ENCODE peak calls at places on chromosome 11, in nine cellular contexts. K, S, L, J, H, N, T, D and Q are unnamed samples.

GRCh38 chr11:111829185-111829968 is 42.0 kb downstream of the ALG9 start:
- DNase-seq in K (no peak), S (no peak), L (no peak), J (no peak), H (no peak), N (no peak), T (peak; percentile 43), D (no peak), Q (no peak)

GRCh38 chr11:76148941-76149613 is 57.2 kb downstream of the WNT11 start:
- DNase-seq in K (no peak), S (no peak), L (no peak), J (no peak), H (no peak), N (no peak), T (no peak), D (no peak), Q (no peak)

GRCh38 chr11:1113405-1114201 is 38.9 kb downstream of the MUC2 start:
- DNase-seq in K (no peak), S (no peak), L (no peak), J (no peak), H (no peak), N (no peak), T (no peak), D (peak; percentile 6), Q (peak; percentile 8)

GRCh38 chr11:62514151-62514550 is 32.5 kb downstream of the AHNAK start:
- DNase-seq in K (no peak), S (no peak), L (no peak), J (no peak), H (no peak), N (no peak), T (no peak), D (no peak), Q (no peak)

GRCh38 chr11:46524201-46524600 is 69.6 kb downstream of the AMBRA1 start:
- DNase-seq in K (no peak), S (no peak), L (no peak), J (no peak), H (no peak), N (no peak), T (no peak), D (no peak), Q (no peak)

GRCh38 chr11:112801286-112802088 is 159.7 kb upstream of the NCAM1 start:
- DNase-seq in K (no peak), S (no peak), L (peak; percentile 43), J (no peak), H (no peak), N (no peak), T (no peak), D (no peak), Q (no peak)

GRCh38 chr11:47918882-47919495 is 61.4 kb upstream of the PTPRJ start:
- DNase-seq in K (no peak), S (peak; percentile 60), L (no peak), J (no peak), H (no peak), N (no peak), T (no peak), D (no peak), Q (no peak)

GRCh38 chr11:64400096-64400495 is 41.1 kb downstream of the RPS6KA4 start:
- DNase-seq in K (no peak), S (no peak), L (no peak), J (no peak), H (no peak), N (peak; percentile 18), T (no peak), D (no peak), Q (peak; percentile 26)

GRCh38 chr11:55967914-55968313 is 1.8 kb downstream of the OR10AG1 start:
- DNase-seq in K (no peak), S (no peak), L (no peak), J (no peak), H (no peak), N (no peak), T (no peak), D (no peak), Q (no peak)

DNA sequence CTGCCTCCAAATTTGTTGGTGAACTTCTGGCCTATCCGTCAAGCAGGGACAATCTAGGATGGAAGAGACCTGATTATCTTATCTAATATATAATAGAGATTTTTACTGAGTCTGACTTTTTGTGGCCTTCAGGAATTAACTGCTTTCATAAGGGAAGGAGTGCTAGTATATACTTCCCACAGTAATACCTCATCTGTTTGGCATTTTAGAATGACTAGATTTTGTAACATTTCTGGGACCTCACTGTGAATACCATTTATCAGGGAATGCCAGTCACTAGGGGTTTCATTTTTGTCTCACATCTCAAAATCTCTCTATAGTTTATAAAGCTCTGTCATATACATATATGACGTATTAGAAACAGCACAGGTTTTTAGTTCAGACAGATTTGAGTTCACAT is 114.3 kb downstream of the INSC start:
- DNase-seq in K (no peak), S (peak; percentile 16), L (no peak), J (no peak), H (no peak), N (no peak), T (no peak), D (no peak), Q (no peak)
- H3K27ac ChIP-seq in K (no peak overlapping the region), S (no peak overlapping the region), L (no peak overlapping the region), J (no peak overlapping the region), H (no peak overlapping the region), N (no peak overlapping the region), T (no peak overlapping the region), D (no peak overlapping the region), Q (no peak overlapping the region)

GRCh38 chr11:126628450-126628789 is 272.9 kb downstream of the ST3GAL4 start:
- DNase-seq in K (no peak), S (no peak), L (no peak), J (no peak), H (no peak), N (no peak), T (peak; percentile 52), D (no peak), Q (no peak)

GRCh38 chr11:126627376-126627775 is 271.9 kb downstream of the ST3GAL4 start:
- DNase-seq in K (no peak), S (no peak), L (no peak), J (no peak), H (no peak), N (no peak), T (no peak), D (no peak), Q (no peak)

GRCh38 chr11:126630893-126631292 is 275.4 kb downstream of the ST3GAL4 start:
- DNase-seq in K (no peak), S (no peak), L (no peak), J (no peak), H (no peak), N (no peak), T (peak; percentile 59), D (no peak), Q (no peak)

GRCh38 chr11:126630488-126630887 is 275.0 kb downstream of the ST3GAL4 start:
- DNase-seq in K (no peak), S (no peak), L (no peak), J (no peak), H (no peak), N (no peak), T (no peak), D (no peak), Q (no peak)

DNA sequence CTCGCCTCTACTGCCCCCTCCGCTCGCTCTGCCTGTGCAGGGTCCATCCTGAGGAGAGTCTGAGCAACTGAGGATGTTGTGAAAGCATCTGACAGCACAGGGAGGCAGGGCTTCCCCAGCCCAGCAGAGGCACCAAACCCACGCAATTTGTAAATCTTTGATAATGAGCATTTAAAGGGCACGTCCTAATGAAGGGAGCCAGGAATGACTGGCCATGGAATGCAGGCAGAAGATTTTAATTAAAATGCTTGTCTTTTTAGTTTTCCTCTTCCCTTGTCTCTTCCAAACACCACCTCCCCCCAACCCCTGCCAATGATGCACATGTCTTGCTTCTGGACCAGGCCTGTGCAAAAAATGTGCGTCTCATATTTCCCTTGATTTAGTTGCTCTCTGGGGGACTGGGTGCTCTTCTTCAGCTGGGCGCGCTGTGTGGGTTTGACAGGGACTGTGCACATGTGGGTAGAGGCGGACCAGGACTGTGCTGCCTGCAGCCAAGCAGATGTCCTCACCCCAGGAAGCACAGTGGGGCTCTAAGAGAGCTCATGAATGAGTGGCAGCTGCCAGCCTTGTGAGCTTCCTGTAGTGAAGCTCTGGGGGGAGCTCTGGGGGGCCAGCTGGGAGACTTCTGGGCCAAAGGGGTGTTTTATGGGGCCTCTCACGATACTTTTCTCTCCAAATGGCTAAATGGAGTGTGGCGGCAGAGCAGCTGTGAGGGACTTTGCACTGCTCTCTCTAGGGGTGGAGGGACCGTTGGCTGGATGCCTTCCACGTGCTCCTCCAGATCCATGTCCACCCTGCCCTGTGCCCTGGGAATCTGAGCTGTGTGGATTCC is 273.5 kb downstream of the ST3GAL4 start:
- DNase-seq in K (no peak), S (peak; percentile 55), L (no peak), J (no peak), H (no peak), N (no peak), T (peak; percentile 94), D (no peak), Q (no peak)
- H3K4me3 ChIP-seq in K (no peak overlapping the region), S (no peak overlapping the region), L (no peak overlapping the region), J (no peak overlapping the region), H (no peak overlapping the region), N (no peak overlapping the region), T (peak overlapping the region; percentile 50), D (no peak overlapping the region), Q (no peak overlapping the region)

DNA sequence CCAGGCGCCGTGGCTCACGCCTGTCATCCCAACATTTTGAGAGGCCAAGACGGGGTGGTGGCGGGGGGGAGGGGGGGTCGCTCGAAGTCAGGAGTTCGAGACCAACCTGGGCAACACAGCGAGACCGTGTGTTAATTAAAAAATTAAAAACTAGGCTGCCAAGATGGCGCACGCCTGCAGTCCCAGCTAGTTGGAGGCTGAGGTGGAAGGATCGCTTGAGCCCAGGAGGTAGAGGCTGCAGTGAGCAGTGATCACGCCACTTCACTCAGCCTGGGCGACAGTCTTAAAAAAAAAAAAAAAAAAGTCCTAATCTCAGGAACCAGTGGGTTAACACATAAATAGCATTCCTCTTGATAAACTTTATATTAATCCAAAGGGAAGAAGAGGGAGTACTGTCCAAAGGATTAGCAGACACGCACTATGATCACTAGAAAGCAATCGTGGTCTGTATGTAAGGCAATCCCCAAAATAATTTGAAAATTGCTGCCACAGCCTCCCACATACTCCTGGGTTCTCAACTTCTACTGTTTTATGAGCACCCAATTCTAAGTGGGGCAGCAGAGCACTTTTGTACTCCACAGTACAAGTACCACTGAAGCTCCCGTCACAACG is 585 bp downstream of the PUS3 start:
- DNase-seq in K (no peak), S (no peak), L (no peak), J (no peak), H (no peak), N (no peak), T (no peak), D (no peak), Q (no peak)
- H3K27ac ChIP-seq in K (no peak overlapping the region), S (peak overlapping the region; percentile 42), L (peak overlapping the region; percentile 31), J (peak overlapping the region; percentile 99), H (peak overlapping the region; percentile 62), N (peak overlapping the region; percentile 22), T (no peak overlapping the region), D (peak overlapping the region; percentile 88), Q (no peak overlapping the region)

DNA sequence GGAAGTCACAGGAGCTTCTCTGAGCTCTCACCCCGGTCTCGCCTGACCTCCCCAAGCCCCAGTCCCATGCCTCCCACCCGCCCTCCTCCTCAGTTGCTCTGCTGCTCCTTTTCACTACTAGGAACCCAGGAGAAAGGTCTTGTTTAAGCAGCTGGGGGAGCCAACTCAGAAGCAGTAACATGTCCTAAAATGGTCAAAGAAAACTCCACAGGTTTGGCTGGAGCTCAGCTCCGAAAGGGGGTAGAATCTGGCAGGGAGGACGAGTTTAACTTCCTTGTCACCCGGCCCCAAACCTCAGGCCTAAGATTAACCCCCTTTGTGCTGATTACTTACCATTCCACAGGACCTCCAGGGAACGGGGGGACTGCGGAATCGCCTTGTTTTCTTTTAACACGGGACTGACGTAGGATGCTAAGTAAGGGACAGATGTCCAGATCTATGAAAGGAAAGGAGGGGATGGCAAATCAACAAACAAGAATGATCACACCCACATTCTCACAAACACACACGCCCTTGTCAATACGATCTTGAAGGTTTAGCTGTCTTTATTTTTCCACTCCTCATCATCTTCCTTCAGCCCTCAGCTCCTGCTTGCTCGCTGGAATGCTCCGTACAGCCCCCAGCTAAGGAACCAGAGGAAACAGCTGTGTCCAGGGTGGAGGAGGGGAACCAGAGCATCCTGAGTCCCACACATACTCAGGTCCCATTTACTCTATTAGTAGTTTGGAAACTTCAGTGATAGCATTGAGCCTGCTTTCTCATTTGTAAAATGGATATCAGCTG is 13.5 kb downstream of the PCSK7 start:
- DNase-seq in K (no peak), S (peak; percentile 57), L (no peak), J (no peak), H (peak; percentile 57), N (no peak), T (peak; percentile 9), D (no peak), Q (no peak)
- H3K4me3 ChIP-seq in K (no peak overlapping the region), S (no peak overlapping the region), L (no peak overlapping the region), J (no peak overlapping the region), H (peak overlapping the region; percentile 6), N (no peak overlapping the region), T (no peak overlapping the region), D (peak overlapping the region; percentile 22), Q (no peak overlapping the region)